ENCODE peak calls at places on chromosomes 7 and 10, in eight cellular contexts. Q is omental fat pad; B is left lobe of liver; R is right cardiac atrium; Z is activated naive CD8-positive, alpha-beta T cell treated with anti-CD3 and anti-CD28 coated beads, Interleukin-2, amount 50 U/mL, for 24 hours; T is upper lobe of right lung; D is gastroesophageal sphincter; L is activated CD4-positive, alpha-beta T cell treated with anti-CD3 and anti-CD28 coated beads for 36 hours. C is an unnamed sample.

GRCh38 chr10:59678884-59679301 is 30.8 kb downstream of the SLC16A9 start:
- ATAC-seq in Q (peak; percentile 84), B (peak; percentile 33), R (no peak), Z (no peak), T (peak; percentile 47), D (no peak), L (peak; percentile 91), C (peak; percentile 69)

GRCh38 chr7:157406971-157407370 is 70.2 kb downstream of the DNAJB6 start:
- ATAC-seq in Q (no peak), B (no peak), R (no peak), Z (no peak), T (no peak), D (no peak), L (no peak), C (no peak)

GRCh38 chr7:54960517-54960916 is 58.3 kb upstream of the EGFR start:
- ATAC-seq in Q (no peak), B (no peak), R (no peak), Z (no peak), T (no peak), D (no peak), L (no peak), C (no peak)

GRCh38 chr7:2843711-2844152 is 376 bp downstream of the GNA12 start:
- ATAC-seq in Q (peak; percentile 57), B (peak; percentile 5), R (no peak), Z (no peak), T (no peak), D (peak; percentile 65), L (peak; percentile 12), C (peak; percentile 18)

GRCh38 chr10:75350791-75351190 is 50.8 kb downstream of the ZNF503 start:
- ATAC-seq in Q (no peak), B (no peak), R (no peak), Z (no peak), T (no peak), D (no peak), L (no peak), C (no peak)

GRCh38 chr7:46774515-46774914 is 807.4 kb downstream of the TNS3 start:
- ATAC-seq in Q (no peak), B (no peak), R (peak; percentile 69), Z (no peak), T (no peak), D (peak; percentile 88), L (no peak), C (no peak)

GRCh38 chr7:7921830-7922229 is 46.8 kb upstream of the GLCCI1 start:
- ATAC-seq in Q (no peak), B (peak; percentile 87), R (no peak), Z (no peak), T (peak; percentile 80), D (no peak), L (no peak), C (no peak)

GRCh38 chr7:4815609-4816418 is 40.4 kb downstream of the AP5Z1 start:
- ATAC-seq in Q (no peak), B (no peak), R (no peak), Z (no peak), T (no peak), D (no peak), L (no peak), C (no peak)

GRCh38 chr7:47839381-47839780 is 108.9 kb downstream of the PKD1L1 start:
- ATAC-seq in Q (no peak), B (no peak), R (peak; percentile 21), Z (no peak), T (peak; percentile 26), D (no peak), L (no peak), C (no peak)

GRCh38 chr10:123640016-123640535 is 26.1 kb upstream of the GPR26 start:
- ATAC-seq in Q (no peak), B (no peak), R (no peak), Z (no peak), T (no peak), D (no peak), L (no peak), C (no peak)

GRCh38 chr10:122149138-122149606 is 121.9 kb upstream of the BTBD16 start:
- ATAC-seq in Q (peak; percentile 39), B (no peak), R (peak; percentile 76), Z (no peak), T (peak; percentile 34), D (peak; percentile 14), L (no peak), C (no peak)

GRCh38 chr7:76063525-76063924 is 15.6 kb downstream of the MDH2 start:
- ATAC-seq in Q (no peak), B (peak; percentile 44), R (no peak), Z (no peak), T (no peak), D (no peak), L (no peak), C (no peak)

GRCh38 chr10:865257-865656 is 66.2 kb downstream of the LARP4B start:
- ATAC-seq in Q (no peak), B (no peak), R (no peak), Z (no peak), T (no peak), D (no peak), L (no peak), C (no peak)

GRCh38 chr7:12728192-12728538 is 40.7 kb downstream of the ARL4A start:
- ATAC-seq in Q (no peak), B (no peak), R (peak; percentile 49), Z (no peak), T (no peak), D (peak; percentile 27), L (no peak), C (no peak)

GRCh38 chr10:92891885-92892705 is 43.8 kb downstream of the EXOC6 start:
- ATAC-seq in Q (peak; percentile 75), B (peak; percentile 97), R (peak; percentile 48), Z (no peak), T (peak; percentile 74), D (peak; percentile 68), L (no peak), C (no peak)

GRCh38 chr10:89153971-89154370 is 53.1 kb downstream of the CH25H start:
- ATAC-seq in Q (no peak), B (no peak), R (no peak), Z (no peak), T (no peak), D (no peak), L (no peak), C (no peak)

GRCh38 chr10:74079914-74080590 is 70.6 kb downstream of the AP3M1 start:
- ATAC-seq in Q (no peak), B (no peak), R (no peak), Z (no peak), T (no peak), D (no peak), L (peak; percentile 40), C (peak; percentile 56)

GRCh38 chr7:151261534-151261933 is 13.0 kb upstream of the SMARCD3 start:
- ATAC-seq in Q (no peak), B (no peak), R (peak; percentile 77), Z (no peak), T (no peak), D (no peak), L (no peak), C (no peak)

GRCh38 chr10:101018118-101018599 is 12.8 kb downstream of the PDZD7 start:
- ATAC-seq in Q (no peak), B (no peak), R (no peak), Z (no peak), T (no peak), D (no peak), L (no peak), C (no peak)

GRCh38 chr7:1292972-1293830 is 60.5 kb downstream of the UNCX start:
- ATAC-seq in Q (no peak), B (no peak), R (no peak), Z (no peak), T (no peak), D (no peak), L (no peak), C (no peak)

GRCh38 chr7:55423277-55423711 is 58.2 kb downstream of the LANCL2 start:
- ATAC-seq in Q (no peak), B (no peak), R (no peak), Z (no peak), T (no peak), D (no peak), L (no peak), C (no peak)

GRCh38 chr7:116951366-116952292 is 1.7 kb upstream of the ST7 start:
- ATAC-seq in Q (no peak), B (no peak), R (no peak), Z (no peak), T (no peak), D (no peak), L (no peak), C (no peak)

GRCh38 chr10:120283093-120283492 is 173.9 kb upstream of the PLPP4 start:
- ATAC-seq in Q (no peak), B (no peak), R (no peak), Z (no peak), T (no peak), D (no peak), L (no peak), C (no peak)